ENCODE peak calls at places on chromosomes 5 and 9, in four cellular contexts. T, L, E and J are unnamed samples. For H3K9me3, the result is how much of the 10 kb centered on the place peaks cover.

GRCh38 chr5:107564896-107565295 is 105.8 kb downstream of the EFNA5 start:
- DNase-seq in T (no peak), L (no peak), E (no peak), J (no peak)

GRCh38 chr9:110104201-110104845 is 103.6 kb downstream of the C9orf152 start:
- DNase-seq in T (no peak), L (no peak), E (no peak), J (no peak)

GRCh38 chr5:14155730-14156129 is 12.6 kb downstream of the TRIO start:
- DNase-seq in T (no peak), L (no peak), E (no peak), J (no peak)

GRCh38 chr9:109780453-109781033 is 545 bp downstream of the PALM2AKAP2 start:
- DNase-seq in T (no peak), L (no peak), E (no peak), J (no peak)

GRCh38 chr5:74140409-74140808 is 500.1 kb downstream of the ENC1 start:
- DNase-seq in T (no peak), L (no peak), E (no peak), J (no peak)

GRCh38 chr9:127521919-127522304 is 70.6 kb downstream of the LRSAM1 start:
- DNase-seq in T (peak), L (no peak), E (no peak), J (no peak)

GRCh38 chr5:72234265-72234700 is 85.8 kb downstream of the MRPS27 start:
- DNase-seq in T (no peak), L (no peak), E (no peak), J (no peak)

GRCh38 chr5:177189416-177189815 is 55.8 kb downstream of the NSD1 start:
- DNase-seq in T (no peak), L (no peak), E (no peak), J (no peak)

GRCh38 chr5:74526111-74526510 is 114.4 kb downstream of the ENC1 start:
- DNase-seq in T (no peak), L (no peak), E (no peak), J (no peak)

GRCh38 chr9:133584559-133585476 is 24.4 kb downstream of the FAM163B start:
- DNase-seq in T (no peak), L (no peak), E (no peak), J (no peak)

GRCh38 chr5:95686661-95687060 is 3.9 kb upstream of the SPATA9 start:
- DNase-seq in T (no peak), L (no peak), E (no peak), J (no peak)

GRCh38 chr5:150945947-150946346 is 41.2 kb upstream of the ZNF300 start:
- DNase-seq in T (peak), L (no peak), E (no peak), J (no peak)
- H3K9me3 ChIP-seq in T (under half), L (half or more), E (half or more), J (under half)

GRCh38 chr9:40907657-40908624 is 220.5 kb downstream of the FOXD4L6 start:
- DNase-seq in T (no peak), L (no peak), E (no peak), J (no peak)
- H3K9me3 ChIP-seq in T (half or more), L (half or more), E (half or more), J (half or more)

GRCh38 chr5:1429501-1429900 is 15.7 kb downstream of the SLC6A3 start:
- DNase-seq in T (no peak), L (no peak), E (no peak), J (no peak)
- H3K9me3 ChIP-seq in T (under half), L (under half), E (under half), J (under half)

GRCh38 chr5:3100921-3101551 is 349.6 kb upstream of the IRX2 start:
- DNase-seq in T (no peak), L (no peak), E (no peak), J (no peak)
- H3K9me3 ChIP-seq in T (under half), L (under half), E (under half), J (under half)

GRCh38 chr5:1876708-1877433 is 5.9 kb downstream of the IRX4 start:
- DNase-seq in T (no peak), L (no peak), E (no peak), J (no peak)
- H3K9me3 ChIP-seq in T (under half), L (under half), E (under half), J (under half)

DNA sequence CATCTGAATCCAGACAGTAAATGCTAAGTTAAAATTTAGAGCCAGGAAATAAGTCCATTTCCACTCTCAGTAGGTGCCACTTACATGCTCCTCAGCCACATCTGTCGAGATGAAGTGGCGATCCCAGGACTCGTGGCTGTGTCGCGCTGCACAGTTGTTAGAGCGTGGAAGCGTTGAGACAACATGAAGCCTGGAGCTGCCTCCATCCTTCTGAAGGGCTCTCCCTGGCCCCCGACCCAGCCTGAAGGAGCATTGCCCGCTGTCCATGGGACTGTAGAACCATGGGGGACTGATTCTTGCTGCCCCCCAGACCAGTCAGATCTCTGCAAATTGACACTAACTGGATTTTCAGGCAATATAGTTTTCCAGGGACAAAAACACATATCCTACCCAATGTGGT is 58.9 kb downstream of the IRX1 start:
- DNase-seq in T (no peak), L (no peak), E (no peak), J (no peak)
- H3K9me3 ChIP-seq in T (under half), L (under half), E (under half), J (under half)

GRCh38 chr9:4371108-4371507 is 71.2 kb upstream of the GLIS3 start:
- DNase-seq in T (no peak), L (no peak), E (no peak), J (no peak)
- H3K9me3 ChIP-seq in T (under half), L (under half), E (under half), J (under half)

GRCh38 chr5:141371572-141372475 is 1.8 kb downstream of the PCDHGB3 start:
- DNase-seq in T (no peak), L (no peak), E (no peak), J (no peak)
- H3K9me3 ChIP-seq in T (under half), L (under half), E (half or more), J (under half)

DNA sequence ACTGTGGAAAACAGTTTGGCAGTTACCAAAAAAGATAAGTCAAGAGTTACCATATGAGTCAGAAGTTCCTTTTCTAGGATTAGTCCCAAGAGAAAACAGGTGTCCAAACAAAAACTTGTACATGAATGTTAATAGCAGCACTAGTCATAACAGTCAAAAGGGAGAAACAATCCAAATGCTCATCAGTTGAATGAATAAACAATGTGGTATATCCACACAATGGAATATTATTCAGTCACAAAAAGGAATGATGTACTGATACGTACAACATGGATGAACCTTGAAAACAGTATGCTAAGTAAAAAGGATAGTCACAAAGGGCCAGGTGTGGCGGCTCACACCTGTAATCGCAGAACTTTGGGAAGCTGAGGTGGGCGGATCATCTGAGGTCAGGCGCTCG is 7.9 kb downstream of the ZNF510 start:
- DNase-seq in T (no peak), L (no peak), E (no peak), J (no peak)
- H3K9me3 ChIP-seq in T (under half), L (half or more), E (half or more), J (under half)

GRCh38 chr9:21836437-21837161 is 34.2 kb downstream of the MTAP start:
- DNase-seq in T (no peak), L (no peak), E (no peak), J (peak)

GRCh38 chr9:21840647-21841046 is 38.2 kb downstream of the MTAP start:
- DNase-seq in T (no peak), L (no peak), E (no peak), J (no peak)

GRCh38 chr9:21837501-21837900 is 35.1 kb downstream of the MTAP start:
- DNase-seq in T (no peak), L (no peak), E (no peak), J (no peak)

GRCh38 chr9:21841133-21841532 is 38.7 kb downstream of the MTAP start:
- DNase-seq in T (no peak), L (no peak), E (no peak), J (no peak)
- H3K9me3 ChIP-seq in T (under half), L (under half), E (under half), J (under half)